ENCODE peak calls at places on chromosome 16, in six cellular contexts. One of them, this sample, is unnamed.

GRCh38 chr16:28063047-28063521 is 430 bp downstream of the GSG1L start:
- DNase-seq in lung: no peak
- DNase-seq in NCI-H510A: no peak
- DNase-seq in H7: peak
- DNase-seq in germinal center: no peak
- DNase-seq in GM04503: no peak
- DNase-seq in this sample: no peak

GRCh38 chr16:53817117-53817516 is 113.2 kb downstream of the FTO start:
- DNase-seq in germinal center: no peak
- DNase-seq in GM04503: peak
- DNase-seq in NCI-H510A: no peak
- DNase-seq in lung: no peak
- DNase-seq in H7: no peak
- DNase-seq in this sample: peak

GRCh38 chr16:84514874-84515835 is 10.7 kb upstream of the MEAK7 start:
- DNase-seq in germinal center: peak
- DNase-seq in NCI-H510A: peak
- DNase-seq in GM04503: no peak
- DNase-seq in lung: peak
- DNase-seq in H7: no peak
- DNase-seq in this sample: no peak

GRCh38 chr16:67407176-67407787 is 9.0 kb downstream of the ZDHHC1 start:
- DNase-seq in NCI-H510A: no peak
- DNase-seq in germinal center: no peak
- DNase-seq in H7: peak
- DNase-seq in GM04503: no peak
- DNase-seq in lung: no peak
- DNase-seq in this sample: no peak

GRCh38 chr16:84529607-84530006 is 25.1 kb upstream of the MEAK7 start:
- DNase-seq in NCI-H510A: no peak
- DNase-seq in GM04503: no peak
- DNase-seq in germinal center: no peak
- DNase-seq in lung: no peak
- DNase-seq in H7: no peak
- DNase-seq in this sample: no peak

GRCh38 chr16:86010680-86011141 is 111.7 kb downstream of the IRF8 start:
- DNase-seq in NCI-H510A: no peak
- DNase-seq in GM04503: no peak
- DNase-seq in germinal center: peak
- DNase-seq in lung: no peak
- DNase-seq in H7: no peak
- DNase-seq in this sample: no peak

GRCh38 chr16:27169511-27170071 is 33.7 kb upstream of the KDM8 start:
- DNase-seq in GM04503: peak
- DNase-seq in H7: no peak
- DNase-seq in lung: no peak
- DNase-seq in germinal center: no peak
- DNase-seq in NCI-H510A: peak
- DNase-seq in this sample: no peak

GRCh38 chr16:48384982-48385271 is 286 bp downstream of the SIAH1 start:
- DNase-seq in lung: no peak
- DNase-seq in GM04503: no peak
- DNase-seq in H7: no peak
- DNase-seq in NCI-H510A: peak
- DNase-seq in germinal center: no peak
- DNase-seq in this sample: no peak

GRCh38 chr16:49051626-49052025 is 230.0 kb downstream of the CBLN1 start:
- DNase-seq in germinal center: no peak
- DNase-seq in H7: no peak
- DNase-seq in lung: no peak
- DNase-seq in GM04503: no peak
- DNase-seq in NCI-H510A: no peak
- DNase-seq in this sample: no peak

GRCh38 chr16:50282955-50283631 is 16.7 kb downstream of the ADCY7 start:
- DNase-seq in germinal center: no peak
- DNase-seq in NCI-H510A: no peak
- DNase-seq in lung: no peak
- DNase-seq in GM04503: no peak
- DNase-seq in H7: no peak
- DNase-seq in this sample: no peak

GRCh38 chr16:17426451-17426850 is 44.3 kb downstream of the XYLT1 start:
- DNase-seq in lung: no peak
- DNase-seq in NCI-H510A: no peak
- DNase-seq in H7: no peak
- DNase-seq in germinal center: no peak
- DNase-seq in GM04503: no peak
- DNase-seq in this sample: no peak

GRCh38 chr16:2176047-2176446 is 20.4 kb downstream of the CASKIN1 start:
- DNase-seq in germinal center: no peak
- DNase-seq in GM04503: no peak
- DNase-seq in NCI-H510A: no peak
- DNase-seq in H7: no peak
- DNase-seq in lung: no peak
- DNase-seq in this sample: no peak

GRCh38 chr16:87550510-87550961 is 51.8 kb upstream of the JPH3 start:
- DNase-seq in H7: peak
- DNase-seq in GM04503: no peak
- DNase-seq in NCI-H510A: no peak
- DNase-seq in lung: no peak
- DNase-seq in germinal center: peak
- DNase-seq in this sample: no peak

GRCh38 chr16:3149630-3150345 is 15.0 kb downstream of the ZNF213 start:
- DNase-seq in GM04503: no peak
- DNase-seq in lung: peak
- DNase-seq in germinal center: peak
- DNase-seq in H7: peak
- DNase-seq in NCI-H510A: no peak
- DNase-seq in this sample: no peak

GRCh38 chr16:85637808-85638186 is 24.7 kb downstream of the GSE1 start:
- DNase-seq in germinal center: no peak
- DNase-seq in lung: peak
- DNase-seq in H7: no peak
- DNase-seq in NCI-H510A: peak
- DNase-seq in GM04503: no peak
- DNase-seq in this sample: no peak

GRCh38 chr16:56569971-56570370 is 5.1 kb downstream of the MT4 start:
- DNase-seq in germinal center: no peak
- DNase-seq in lung: no peak
- DNase-seq in H7: no peak
- DNase-seq in GM04503: no peak
- DNase-seq in NCI-H510A: no peak
- DNase-seq in this sample: no peak

GRCh38 chr16:85316321-85316919 is 204.1 kb upstream of the CIBAR2 start:
- DNase-seq in NCI-H510A: no peak
- DNase-seq in germinal center: peak
- DNase-seq in lung: peak
- DNase-seq in GM04503: no peak
- DNase-seq in H7: peak
- DNase-seq in this sample: no peak

GRCh38 chr16:88888778-88889387 is 22.4 kb upstream of the PABPN1L start:
- DNase-seq in GM04503: no peak
- DNase-seq in lung: no peak
- DNase-seq in germinal center: no peak
- DNase-seq in NCI-H510A: no peak
- DNase-seq in H7: peak
- DNase-seq in this sample: no peak

GRCh38 chr16:87641721-87642120 is 39.4 kb downstream of the JPH3 start:
- DNase-seq in lung: no peak
- DNase-seq in H7: no peak
- DNase-seq in germinal center: no peak
- DNase-seq in GM04503: no peak
- DNase-seq in NCI-H510A: no peak
- DNase-seq in this sample: no peak

GRCh38 chr16:25033852-25034251 is 18.7 kb upstream of the ARHGAP17 start:
- DNase-seq in GM04503: no peak
- DNase-seq in lung: peak
- DNase-seq in H7: no peak
- DNase-seq in germinal center: no peak
- DNase-seq in NCI-H510A: no peak
- DNase-seq in this sample: no peak

GRCh38 chr16:85898521-85899442 is at the start of gene IRF8:
- DNase-seq in H7: peak
- DNase-seq in NCI-H510A: no peak
- DNase-seq in GM04503: no peak
- DNase-seq in germinal center: peak
- DNase-seq in lung: peak
- DNase-seq in this sample: no peak

GRCh38 chr16:57374067-57374534 is 1.8 kb downstream of the CX3CL1 start:
- DNase-seq in lung: no peak
- DNase-seq in H7: peak
- DNase-seq in NCI-H510A: no peak
- DNase-seq in GM04503: no peak
- DNase-seq in germinal center: no peak
- DNase-seq in this sample: no peak

GRCh38 chr16:51290886-51291285 is 139.8 kb upstream of the SALL1 start:
- DNase-seq in GM04503: no peak
- DNase-seq in H7: peak
- DNase-seq in lung: no peak
- DNase-seq in germinal center: no peak
- DNase-seq in NCI-H510A: no peak
- DNase-seq in this sample: no peak

GRCh38 chr16:72873853-72874252 is 174.1 kb downstream of the ZFHX3 start:
- DNase-seq in lung: no peak
- DNase-seq in NCI-H510A: no peak
- DNase-seq in GM04503: no peak
- DNase-seq in germinal center: no peak
- DNase-seq in H7: peak
- DNase-seq in this sample: no peak

GRCh38 chr16:35296962-35297653 is 1837.7 kb downstream of the TP53TG3F start:
- DNase-seq in germinal center: no peak
- DNase-seq in GM04503: no peak
- DNase-seq in NCI-H510A: no peak
- DNase-seq in H7: no peak
- DNase-seq in lung: peak
- DNase-seq in this sample: no peak

GRCh38 chr16:54099627-54100026 is 187.0 kb downstream of the IRX3 start:
- DNase-seq in GM04503: no peak
- DNase-seq in lung: no peak
- DNase-seq in H7: no peak
- DNase-seq in germinal center: no peak
- DNase-seq in NCI-H510A: no peak
- DNase-seq in this sample: no peak

GRCh38 chr16:78918805-78919204 is 681.7 kb downstream of the MAF start:
- DNase-seq in GM04503: no peak
- DNase-seq in lung: no peak
- DNase-seq in NCI-H510A: no peak
- DNase-seq in germinal center: no peak
- DNase-seq in H7: no peak
- DNase-seq in this sample: no peak

GRCh38 chr16:51907680-51908079 is 639.3 kb downstream of the TOX3 start:
- DNase-seq in GM04503: no peak
- DNase-seq in H7: no peak
- DNase-seq in lung: no peak
- DNase-seq in germinal center: no peak
- DNase-seq in NCI-H510A: no peak
- DNase-seq in this sample: no peak

GRCh38 chr16:10982430-10983174 is 38.2 kb downstream of the CLEC16A start:
- DNase-seq in germinal center: peak
- DNase-seq in lung: no peak
- DNase-seq in NCI-H510A: no peak
- DNase-seq in H7: no peak
- DNase-seq in GM04503: no peak
- DNase-seq in this sample: peak

GRCh38 chr16:4743217-4743897 is 9.0 kb downstream of the DNAAF8 start:
- DNase-seq in H7: peak
- DNase-seq in lung: no peak
- DNase-seq in germinal center: no peak
- DNase-seq in NCI-H510A: no peak
- DNase-seq in GM04503: no peak
- DNase-seq in this sample: no peak

GRCh38 chr16:82979406-82980111 is 352.8 kb downstream of the CDH13 start:
- DNase-seq in H7: no peak
- DNase-seq in GM04503: no peak
- DNase-seq in germinal center: no peak
- DNase-seq in lung: no peak
- DNase-seq in NCI-H510A: no peak
- DNase-seq in this sample: no peak

GRCh38 chr16:87085441-87085840 is 231.8 kb downstream of the C16orf95 start:
- DNase-seq in germinal center: no peak
- DNase-seq in NCI-H510A: no peak
- DNase-seq in lung: no peak
- DNase-seq in GM04503: no peak
- DNase-seq in H7: no peak
- DNase-seq in this sample: no peak

GRCh38 chr16:23950291-23950894 is 114.6 kb downstream of the PRKCB start:
- DNase-seq in H7: no peak
- DNase-seq in lung: no peak
- DNase-seq in GM04503: no peak
- DNase-seq in NCI-H510A: no peak
- DNase-seq in germinal center: no peak
- DNase-seq in this sample: no peak